ENCODE peak calls at places on chromosomes 4 and X, in eight cellular contexts. G is H1, W is C1 segment of cervical spinal cord, B is fibroblast of the aortic adventitia, S is NCI-H1930, K is T-helper 17 cell, N is cardiac fibroblast, H is non-pigmented ciliary epithelial cell. U is an unnamed sample.

GRCh38 chr4:85496146-85496849 is 21.3 kb downstream of the ARHGAP24 start:
- DNase-seq in G (no peak), W (no peak), B (peak; percentile 56), S (no peak), K (no peak), N (peak; percentile 61), H (no peak), U (peak; percentile 21)

GRCh38 chr4:136864580-136865185 is 667.6 kb downstream of the PCDH18 start:
- DNase-seq in G (no peak), W (peak; percentile 18), B (peak; percentile 89), S (peak; percentile 50), K (no peak), N (peak; percentile 89), H (peak; percentile 38), U (peak; percentile 82)

GRCh38 chr4:98446499-98447375 is 185.6 kb downstream of the RAP1GDS1 start:
- DNase-seq in G (no peak), W (no peak), B (no peak), S (no peak), K (peak; percentile 33), N (peak; percentile 59), H (peak; percentile 86), U (no peak)

GRCh38 chrX:93420090-93420489 is 253.3 kb downstream of the NAP1L3 start:
- DNase-seq in G (no peak), W (no peak), B (no peak), S (no peak), K (no peak), N (no peak), H (no peak), U (no peak)

GRCh38 chrX:48683411-48683982 is at the start of gene WAS:
- DNase-seq in G (no peak), W (no peak), B (no peak), S (no peak), K (peak; percentile 24), N (no peak), H (no peak), U (no peak)

GRCh38 chr4:81421346-81422218 is 50.1 kb downstream of the RASGEF1B start:
- DNase-seq in G (no peak), W (no peak), B (peak; percentile 61), S (peak; percentile 12), K (no peak), N (peak; percentile 75), H (no peak), U (no peak)

GRCh38 chrX:44915361-44915868 is 42.4 kb downstream of the KDM6A start:
- DNase-seq in G (no peak), W (no peak), B (peak; percentile 46), S (no peak), K (no peak), N (peak; percentile 32), H (no peak), U (no peak)

GRCh38 chrX:10939384-10939783 is 171.7 kb upstream of the HCCS start:
- DNase-seq in G (no peak), W (no peak), B (peak; percentile 24), S (no peak), K (no peak), N (no peak), H (no peak), U (no peak)

GRCh38 chrX:50188859-50189258 is 11.9 kb downstream of the AKAP4 start:
- DNase-seq in G (no peak), W (no peak), B (no peak), S (no peak), K (no peak), N (no peak), H (no peak), U (no peak)

GRCh38 chrX:110402091-110402854 is 43.6 kb downstream of the RTL9 start:
- DNase-seq in G (no peak), W (no peak), B (peak; percentile 80), S (no peak), K (no peak), N (peak; percentile 74), H (no peak), U (no peak)

GRCh38 chr4:94571301-94571700 is 119.6 kb downstream of the PDLIM5 start:
- DNase-seq in G (no peak), W (no peak), B (no peak), S (no peak), K (no peak), N (no peak), H (no peak), U (no peak)

GRCh38 chr4:38160487-38161207 is 200.4 kb downstream of the PTTG2 start:
- DNase-seq in G (no peak), W (no peak), B (peak; percentile 96), S (no peak), K (peak; percentile 46), N (peak; percentile 95), H (peak; percentile 96), U (peak; percentile 55)

GRCh38 chr4:24195976-24196736 is 306.3 kb upstream of the PPARGC1A start:
- DNase-seq in G (no peak), W (no peak), B (no peak), S (no peak), K (no peak), N (no peak), H (no peak), U (no peak)

GRCh38 chr4:181323061-181323460 is 920.1 kb upstream of the TENM3 start:
- DNase-seq in G (no peak), W (no peak), B (no peak), S (no peak), K (no peak), N (no peak), H (no peak), U (no peak)

GRCh38 chr4:22179124-22179874 is 230.7 kb upstream of the KCNIP4 start:
- DNase-seq in G (no peak), W (no peak), B (peak; percentile 98), S (peak; percentile 40), K (no peak), N (peak; percentile 87), H (peak; percentile 74), U (no peak)

GRCh38 chrX:3145716-3146115 is 104.4 kb downstream of the ARSF start:
- DNase-seq in G (no peak), W (no peak), B (no peak), S (no peak), K (no peak), N (no peak), H (no peak), U (no peak)